ENCODE peak calls at places on chromosome 22, in seven cellular contexts. C, K, I, O, T, S and U are unnamed samples.

GRCh38 chr22:21709688-21710087 is 25.9 kb downstream of the YPEL1 start:
- DNase-seq in C (no peak), K (no peak), I (no peak), O (no peak), T (no peak), S (no peak), U (no peak)

GRCh38 chr22:37740455-37741311 is 43.8 kb downstream of the TRIOBP start:
- DNase-seq in C (no peak), K (no peak), I (no peak), O (no peak), T (no peak), S (no peak), U (no peak)

GRCh38 chr22:30073743-30074142 is 6.5 kb upstream of the HORMAD2 start:
- DNase-seq in C (no peak), K (no peak), I (no peak), O (no peak), T (no peak), S (no peak), U (no peak)

GRCh38 chr22:17922925-17923898 is 101.1 kb downstream of the MICAL3 start:
- DNase-seq in C (no peak), K (peak), I (no peak), O (peak), T (peak), S (no peak), U (peak)

GRCh38 chr22:36934940-36935610 is 21.6 kb downstream of the CSF2RB start:
- DNase-seq in C (no peak), K (no peak), I (no peak), O (no peak), T (no peak), S (no peak), U (no peak)

GRCh38 chr22:19800761-19801244 is 40.2 kb downstream of the TBX1 start:
- DNase-seq in C (peak), K (peak), I (no peak), O (peak), T (peak), S (peak), U (no peak)

GRCh38 chr22:17980638-17981051 is 43.7 kb downstream of the MICAL3 start:
- DNase-seq in C (no peak), K (peak), I (no peak), O (peak), T (no peak), S (no peak), U (peak)

GRCh38 chr22:20223421-20224245 is 44.5 kb downstream of the RTN4R start:
- DNase-seq in C (no peak), K (no peak), I (no peak), O (no peak), T (no peak), S (no peak), U (no peak)

GRCh38 chr22:29166180-29166579 is 39.5 kb upstream of the EMID1 start:
- DNase-seq in C (no peak), K (no peak), I (no peak), O (no peak), T (no peak), S (no peak), U (no peak)

GRCh38 chr22:33597274-33597985 is 322.8 kb downstream of the LARGE1 start:
- DNase-seq in C (no peak), K (no peak), I (no peak), O (no peak), T (no peak), S (no peak), U (no peak)